ENCODE peak calls at places on chromosomes 11 and 22, in eight cellular contexts. B is heart right ventricle, F is A549, V is cardiac muscle cell, K is RWPE2, C is cardiac fibroblast, H is HL-60, G is GM06990. X is an unnamed sample.

GRCh38 chr22:48927591-48927990 is 900.1 kb downstream of the BRD1 start:
- DNase-seq in B (no peak), F (no peak), V (no peak), K (no peak), C (no peak), H (no peak), G (no peak), X (no peak)

GRCh38 chr11:42234381-42235035 is 775.1 kb upstream of the LRRC4C start:
- DNase-seq in B (no peak), F (no peak), V (no peak), K (no peak), C (peak), H (no peak), G (no peak), X (no peak)

GRCh38 chr11:17658211-17658610 is 61.2 kb upstream of the MYOD1 start:
- DNase-seq in B (no peak), F (no peak), V (no peak), K (no peak), C (no peak), H (no peak), G (no peak), X (no peak)

GRCh38 chr11:38330578-38330977 is 1732.5 kb upstream of the RAG2 start:
- DNase-seq in B (no peak), F (no peak), V (no peak), K (no peak), C (no peak), H (no peak), G (no peak), X (no peak)

GRCh38 chr11:83948205-83948604 is 662.0 kb upstream of the CCDC90B start:
- DNase-seq in B (no peak), F (no peak), V (no peak), K (no peak), C (no peak), H (no peak), G (no peak), X (no peak)

GRCh38 chr11:102560555-102561011 is 30.0 kb upstream of the MMP7 start:
- DNase-seq in B (no peak), F (no peak), V (no peak), K (no peak), C (peak), H (peak), G (peak), X (peak)

GRCh38 chr11:116958246-116958645 is 120.8 kb upstream of the APOA1 start:
- DNase-seq in B (no peak), F (no peak), V (peak), K (no peak), C (no peak), H (no peak), G (no peak), X (no peak)

GRCh38 chr22:23744485-23744884 is 6.4 kb downstream of the ZNF70 start:
- DNase-seq in B (no peak), F (no peak), V (no peak), K (no peak), C (no peak), H (no peak), G (no peak), X (no peak)

GRCh38 chr11:26350002-26350401 is 18.1 kb downstream of the ANO3 start:
- DNase-seq in B (no peak), F (no peak), V (no peak), K (no peak), C (no peak), H (no peak), G (no peak), X (no peak)

GRCh38 chr11:19988598-19988997 is 171.7 kb downstream of the DBX1 start:
- DNase-seq in B (peak), F (no peak), V (no peak), K (no peak), C (peak), H (no peak), G (no peak), X (no peak)

GRCh38 chr11:118917488-118918127 is 8.1 kb downstream of the BCL9L start:
- DNase-seq in B (peak), F (no peak), V (no peak), K (peak), C (peak), H (peak), G (no peak), X (no peak)

GRCh38 chr11:119481667-119482400 is 58.9 kb upstream of the THY1 start:
- DNase-seq in B (no peak), F (no peak), V (no peak), K (peak), C (no peak), H (no peak), G (no peak), X (no peak)

GRCh38 chr11:20310137-20310536 is 53.4 kb upstream of the HTATIP2 start:
- DNase-seq in B (no peak), F (no peak), V (no peak), K (no peak), C (no peak), H (no peak), G (no peak), X (no peak)

GRCh38 chr11:3641701-3642070 is at the start of gene ART5:
- DNase-seq in B (no peak), F (no peak), V (no peak), K (no peak), C (no peak), H (no peak), G (no peak), X (no peak)

GRCh38 chr11:96579642-96580041 is 189.8 kb downstream of the JRKL start:
- DNase-seq in B (no peak), F (no peak), V (no peak), K (no peak), C (no peak), H (no peak), G (no peak), X (no peak)

GRCh38 chr11:60946601-60947265 is 5.2 kb downstream of the SLC15A3 start:
- DNase-seq in B (no peak), F (no peak), V (no peak), K (no peak), C (no peak), H (no peak), G (no peak), X (no peak)

GRCh38 chr11:60942207-60942606 is 9.8 kb downstream of the SLC15A3 start:
- DNase-seq in B (no peak), F (no peak), V (no peak), K (no peak), C (no peak), H (no peak), G (no peak), X (no peak)

GRCh38 chr11:60942970-60943565 is 8.9 kb downstream of the SLC15A3 start:
- DNase-seq in B (no peak), F (no peak), V (no peak), K (no peak), C (no peak), H (no peak), G (no peak), X (no peak)

GRCh38 chr11:60945295-60945667 is 6.7 kb downstream of the SLC15A3 start:
- DNase-seq in B (no peak), F (no peak), V (no peak), K (no peak), C (no peak), H (no peak), G (no peak), X (no peak)

GRCh38 chr11:60944504-60945294 is 7.3 kb downstream of the SLC15A3 start:
- DNase-seq in B (no peak), F (peak), V (no peak), K (no peak), C (no peak), H (no peak), G (no peak), X (no peak)
- TF ChIP-seq CTCF in B (peak), F (no peak), V (peak), K (no peak), C (peak), H (peak), G (peak), X (peak)

DNA sequence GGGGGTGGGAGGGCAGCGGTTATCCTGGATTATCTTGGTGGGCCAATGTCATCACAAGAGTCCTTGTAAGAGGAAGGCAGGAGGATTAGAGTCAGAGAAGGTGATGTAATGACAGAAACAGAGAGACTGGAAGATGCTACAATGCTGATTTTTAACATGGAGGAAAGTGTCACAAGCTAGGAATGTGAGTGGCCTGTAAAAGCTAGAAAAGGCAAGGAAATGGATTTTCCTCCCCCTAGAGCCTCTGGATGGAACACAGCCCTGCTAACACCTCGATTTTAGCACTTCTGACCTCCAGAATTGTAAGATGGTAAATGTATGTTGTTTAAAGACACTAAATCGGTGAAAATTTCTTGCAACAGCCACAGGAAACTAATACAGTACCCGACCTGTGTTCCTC is 109.3 kb downstream of the MN1 start:
- DNase-seq in B (no peak), F (no peak), V (no peak), K (no peak), C (no peak), H (no peak), G (no peak), X (no peak)
- TF ChIP-seq CTCF in B (no peak), F (no peak), V (no peak), K (no peak), C (peak), H (no peak), G (no peak), X (no peak)

GRCh38 chr11:47430524-47430923 is 4.3 kb upstream of the PSMC3 start:
- DNase-seq in B (no peak), F (no peak), V (no peak), K (no peak), C (no peak), H (no peak), G (no peak), X (no peak)

GRCh38 chr11:47431356-47432083 is 5.3 kb upstream of the PSMC3 start:
- DNase-seq in B (no peak), F (no peak), V (no peak), K (no peak), C (no peak), H (no peak), G (no peak), X (no peak)

GRCh38 chr11:47426062-47426956 is at the start of gene PSMC3:
- DNase-seq in B (peak), F (peak), V (peak), K (peak), C (peak), H (peak), G (peak), X (peak)

GRCh38 chr11:47425611-47426010 is 628 bp downstream of the PSMC3 start:
- DNase-seq in B (no peak), F (no peak), V (no peak), K (no peak), C (no peak), H (no peak), G (no peak), X (no peak)
- TF ChIP-seq CTCF in B (no peak), F (no peak), V (no peak), K (no peak), C (no peak), H (no peak), G (no peak), X (no peak)

GRCh38 chr22:29603358-29604191 is at the start of gene NF2:
- DNase-seq in B (peak), F (peak), V (peak), K (peak), C (peak), H (peak), G (peak), X (peak)
- TF ChIP-seq CTCF in B (peak), F (no peak), V (no peak), K (peak), C (no peak), H (no peak), G (no peak), X (peak)

DNA sequence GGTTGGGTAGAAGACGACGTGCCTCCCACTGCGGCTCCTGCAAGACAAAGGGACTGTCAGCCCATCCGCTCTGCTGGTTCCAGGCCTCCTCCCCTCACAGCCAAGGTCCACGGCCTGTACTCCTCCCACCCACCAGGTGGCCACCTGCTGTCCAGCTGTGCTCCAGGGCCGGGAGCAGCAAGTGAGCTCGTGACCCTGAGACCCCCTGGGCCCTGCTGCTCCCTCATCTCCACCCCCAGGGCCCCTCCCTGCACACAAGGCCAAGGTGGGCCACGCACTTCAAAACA is 27.4 kb downstream of the TSPAN4 start:
- DNase-seq in B (no peak), F (no peak), V (no peak), K (no peak), C (no peak), H (no peak), G (no peak), X (no peak)
- TF ChIP-seq CTCF in B (no peak), F (no peak), V (peak), K (no peak), C (peak), H (no peak), G (no peak), X (no peak)

DNA sequence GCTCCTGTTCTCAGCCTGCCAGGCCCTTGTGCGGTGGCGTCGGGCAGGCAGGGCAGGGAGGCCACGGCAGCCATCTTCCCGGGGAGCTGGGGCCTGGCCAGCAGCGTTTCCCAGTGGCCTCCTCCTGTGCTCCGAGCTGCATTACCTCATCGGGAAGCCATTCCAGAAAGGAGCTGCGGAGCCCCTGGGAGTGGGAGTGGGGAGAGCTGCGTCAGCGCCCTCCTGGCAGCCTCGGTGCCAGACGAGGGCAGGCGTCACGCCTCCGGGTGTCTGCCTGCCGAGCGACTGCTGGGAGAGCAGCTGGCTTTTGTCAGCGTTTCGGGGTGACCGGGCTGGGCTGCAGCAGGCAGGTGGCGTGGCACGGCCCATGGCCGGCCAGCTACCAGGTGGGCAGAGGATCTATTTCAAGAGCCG is 30.9 kb upstream of the WNT7B start:
- DNase-seq in B (peak), F (no peak), V (no peak), K (peak), C (peak), H (no peak), G (no peak), X (no peak)
- TF ChIP-seq CTCF in B (no peak), F (no peak), V (no peak), K (no peak), C (no peak), H (no peak), G (no peak), X (no peak)